ENCODE peak calls at places on chromosomes 1 and 21, in six cellular contexts. Q is mesothelial cell of epicardium, V is brain microvascular endothelial cell, E is kidney, H is AG09319, Z is cardiac muscle cell. K is an unnamed sample.

GRCh38 chr1:149846600-149847466 is 52.5 kb upstream of the BOLA1 start:
- DNase-seq in Q (no peak), V (no peak), E (no peak), H (no peak), Z (no peak), K (no peak)

GRCh38 chr1:114468710-114469468 is 42.1 kb downstream of the TRIM33 start:
- DNase-seq in Q (no peak), V (no peak), E (no peak), H (no peak), Z (peak), K (no peak)

GRCh38 chr1:244324176-244324883 is 127.4 kb downstream of the ADSS2 start:
- DNase-seq in Q (no peak), V (no peak), E (no peak), H (no peak), Z (no peak), K (no peak)

GRCh38 chr1:214005716-214006115 is 17.9 kb downstream of the PROX1 start:
- DNase-seq in Q (no peak), V (no peak), E (no peak), H (no peak), Z (no peak), K (no peak)

GRCh38 chr1:204863024-204863423 is 7.6 kb upstream of the NFASC start:
- DNase-seq in Q (no peak), V (no peak), E (no peak), H (no peak), Z (no peak), K (no peak)

GRCh38 chr1:42680921-42681683 is 1.1 kb upstream of the YBX1 start:
- DNase-seq in Q (no peak), V (no peak), E (no peak), H (no peak), Z (peak), K (no peak)

GRCh38 chr1:18480315-18481189 is at the start of gene KLHDC7A:
- DNase-seq in Q (no peak), V (no peak), E (peak), H (no peak), Z (no peak), K (no peak)

GRCh38 chr21:27464643-27465042 is 497.8 kb upstream of the ADAMTS5 start:
- DNase-seq in Q (no peak), V (no peak), E (no peak), H (no peak), Z (no peak), K (no peak)

GRCh38 chr1:119880063-119880462 is 16.3 kb downstream of the ADAM30 start:
- DNase-seq in Q (no peak), V (no peak), E (no peak), H (no peak), Z (no peak), K (no peak)

GRCh38 chr1:172321429-172321828 is 99.1 kb upstream of the C1orf105 start:
- DNase-seq in Q (no peak), V (peak), E (no peak), H (no peak), Z (peak), K (no peak)

GRCh38 chr1:26288311-26288941 is 8.5 kb downstream of the SH3BGRL3 start:
- DNase-seq in Q (no peak), V (no peak), E (peak), H (no peak), Z (no peak), K (peak)

GRCh38 chr1:234368320-234369032 is 4.8 kb upstream of the COA6 start:
- DNase-seq in Q (no peak), V (no peak), E (no peak), H (no peak), Z (no peak), K (no peak)

GRCh38 chr1:46456411-46456963 is 33.1 kb upstream of the DMBX1 start:
- DNase-seq in Q (no peak), V (no peak), E (no peak), H (no peak), Z (peak), K (no peak)

GRCh38 chr1:207304710-207305151 is 16.7 kb upstream of the CD55 start:
- DNase-seq in Q (no peak), V (peak), E (no peak), H (no peak), Z (no peak), K (no peak)

GRCh38 chr1:3429320-3429719 is 25.1 kb upstream of the ARHGEF16 start:
- DNase-seq in Q (no peak), V (no peak), E (peak), H (no peak), Z (no peak), K (no peak)

GRCh38 chr1:88998716-88999115 is 6.3 kb upstream of the KYAT3 start:
- DNase-seq in Q (no peak), V (peak), E (no peak), H (no peak), Z (peak), K (no peak)

GRCh38 chr1:102758418-102758817 is 349.9 kb downstream of the COL11A1 start:
- DNase-seq in Q (no peak), V (no peak), E (no peak), H (no peak), Z (no peak), K (no peak)

GRCh38 chr21:44425307-44425894 is 29.9 kb upstream of the LRRC3 start:
- DNase-seq in Q (no peak), V (no peak), E (peak), H (no peak), Z (no peak), K (no peak)

GRCh38 chr1:77511440-77511840 is 171.0 kb downstream of the ZZZ3 start:
- DNase-seq in Q (no peak), V (peak), E (no peak), H (peak), Z (peak), K (no peak)

GRCh38 chr1:156801409-156802121 is 15.1 kb downstream of the SH2D2A start:
- DNase-seq in Q (no peak), V (peak), E (no peak), H (peak), Z (peak), K (no peak)

GRCh38 chr1:27116697-27117096 is 38.2 kb downstream of the SLC9A1 start:
- DNase-seq in Q (no peak), V (no peak), E (no peak), H (no peak), Z (peak), K (no peak)

GRCh38 chr1:166032901-166033371 is 133.9 kb downstream of the FAM78B start:
- DNase-seq in Q (no peak), V (no peak), E (no peak), H (no peak), Z (no peak), K (no peak)

GRCh38 chr21:45739218-45740087 is 95.9 kb downstream of the PCBP3 start:
- DNase-seq in Q (no peak), V (no peak), E (no peak), H (no peak), Z (no peak), K (no peak)

GRCh38 chr21:37181059-37181458 is 86.1 kb downstream of the VPS26C start:
- DNase-seq in Q (no peak), V (no peak), E (no peak), H (no peak), Z (no peak), K (no peak)

GRCh38 chr1:45501502-45501859 is 1.4 kb downstream of the MMACHC start:
- DNase-seq in Q (no peak), V (no peak), E (no peak), H (no peak), Z (no peak), K (no peak)

GRCh38 chr21:31145271-31145801 is 107.1 kb upstream of the KRTAP19-8 start:
- DNase-seq in Q (no peak), V (no peak), E (no peak), H (no peak), Z (no peak), K (no peak)

GRCh38 chr1:199297901-199298300 is 659.1 kb downstream of the PTPRC start:
- DNase-seq in Q (no peak), V (no peak), E (no peak), H (no peak), Z (no peak), K (no peak)

GRCh38 chr21:36813071-36813470 is 114.2 kb downstream of the SIM2 start:
- DNase-seq in Q (no peak), V (no peak), E (no peak), H (peak), Z (peak), K (no peak)

GRCh38 chr1:3068400-3069361 is at the start of gene PRDM16:
- DNase-seq in Q (peak), V (peak), E (peak), H (peak), Z (peak), K (no peak)

GRCh38 chr1:90724926-90725325 is 7.8 kb upstream of the BARHL2 start:
- DNase-seq in Q (no peak), V (no peak), E (no peak), H (no peak), Z (no peak), K (no peak)

GRCh38 chr1:90724361-90724760 is 7.3 kb upstream of the BARHL2 start:
- DNase-seq in Q (no peak), V (no peak), E (no peak), H (no peak), Z (no peak), K (no peak)

GRCh38 chr1:90722874-90723273 is 5.8 kb upstream of the BARHL2 start:
- DNase-seq in Q (no peak), V (no peak), E (no peak), H (no peak), Z (no peak), K (no peak)

GRCh38 chr1:90725341-90725960 is 8.3 kb upstream of the BARHL2 start:
- DNase-seq in Q (no peak), V (no peak), E (no peak), H (no peak), Z (no peak), K (no peak)

GRCh38 chr1:90723561-90724108 is 6.5 kb upstream of the BARHL2 start:
- DNase-seq in Q (no peak), V (no peak), E (no peak), H (no peak), Z (no peak), K (no peak)
- TF ChIP-seq CTCF in Q (peak), V (peak), E (no peak), H (peak), Z (peak), K (no peak)

DNA sequence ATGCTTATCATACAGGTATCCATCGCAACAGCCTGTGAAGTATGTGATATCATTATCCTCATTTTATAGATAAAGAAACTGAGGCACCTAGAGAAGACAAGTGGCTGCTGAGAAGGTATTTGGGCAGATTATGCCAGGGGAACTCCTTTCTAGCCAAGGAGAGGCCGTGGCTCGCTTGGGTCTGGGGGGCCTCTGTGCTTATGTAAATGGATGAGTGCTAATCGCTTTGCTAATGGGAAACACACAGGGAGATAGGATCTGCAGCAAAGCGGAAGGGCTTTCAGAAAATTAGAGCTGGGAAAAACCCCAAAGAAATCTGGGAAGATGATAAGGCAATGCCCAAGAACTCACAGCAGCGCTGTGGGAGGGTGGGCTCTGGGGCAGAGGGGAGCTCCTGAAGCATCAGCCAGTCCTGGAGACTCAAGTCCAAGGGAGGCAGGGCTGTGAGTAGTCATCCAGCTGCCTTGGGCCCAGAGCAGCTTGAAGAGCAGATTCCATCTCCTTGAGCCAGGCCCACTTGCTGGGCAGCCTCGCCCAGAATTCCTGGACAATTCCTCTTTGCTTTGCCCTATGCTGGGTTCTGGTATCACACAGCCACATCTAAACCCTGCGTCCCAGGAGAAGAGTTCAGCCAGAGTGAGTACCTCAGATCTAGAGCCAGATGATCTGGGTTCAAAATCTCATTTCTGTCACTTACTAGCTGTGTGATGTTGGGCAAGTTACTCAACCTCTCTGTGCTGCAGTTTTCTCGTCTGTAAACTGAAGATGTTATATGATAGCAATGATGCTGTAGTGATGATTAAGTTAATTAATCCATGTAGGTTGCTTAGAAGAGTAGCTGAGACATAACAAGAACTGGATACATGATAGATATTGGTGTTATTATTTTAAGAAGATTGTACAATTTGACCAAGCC is 36.7 kb downstream of the FOXD2 start:
- DNase-seq in Q (no peak), V (no peak), E (no peak), H (no peak), Z (no peak), K (no peak)
- TF ChIP-seq CTCF in Q (no peak), V (no peak), E (no peak), H (no peak), Z (no peak), K (no peak)

GRCh38 chr1:60088620-60089155 is 15.1 kb upstream of the C1orf87 start:
- DNase-seq in Q (no peak), V (no peak), E (no peak), H (no peak), Z (no peak), K (no peak)
- TF ChIP-seq CTCF in Q (peak), V (peak), E (peak), H (peak), Z (peak), K (no peak)

GRCh38 chr1:31836638-31837037 is 20.8 kb upstream of the SPOCD1 start:
- DNase-seq in Q (no peak), V (no peak), E (no peak), H (no peak), Z (no peak), K (no peak)

GRCh38 chr1:31831397-31832378 is 15.9 kb upstream of the SPOCD1 start:
- DNase-seq in Q (no peak), V (peak), E (no peak), H (no peak), Z (no peak), K (no peak)

GRCh38 chr1:31835415-31835814 is 19.6 kb upstream of the SPOCD1 start:
- DNase-seq in Q (no peak), V (no peak), E (no peak), H (no peak), Z (no peak), K (no peak)

GRCh38 chr1:31837441-31838158 is 21.8 kb upstream of the SPOCD1 start:
- DNase-seq in Q (no peak), V (no peak), E (no peak), H (no peak), Z (no peak), K (no peak)

DNA sequence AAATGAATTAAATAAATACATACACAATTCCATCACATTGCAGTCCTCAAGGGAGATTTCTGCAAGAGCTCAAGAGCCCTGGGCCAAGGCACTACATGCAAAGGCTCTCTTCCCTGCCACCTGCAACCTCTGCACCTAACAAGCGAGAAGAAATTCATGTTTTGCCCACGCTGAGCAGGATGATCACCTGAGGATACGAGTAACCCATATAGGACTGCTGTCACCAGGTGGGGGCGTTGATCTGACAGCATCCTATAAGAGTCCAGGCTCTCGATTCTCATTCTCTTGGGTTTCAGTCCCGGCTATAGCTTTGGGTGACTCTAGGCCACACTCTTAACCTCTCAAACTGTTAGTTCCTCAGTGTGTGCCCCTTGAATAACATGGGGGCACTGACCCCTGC is 18.7 kb upstream of the SPOCD1 start:
- DNase-seq in Q (no peak), V (no peak), E (no peak), H (no peak), Z (no peak), K (no peak)
- TF ChIP-seq CTCF in Q (no peak), V (no peak), E (no peak), H (no peak), Z (no peak), K (no peak)

GRCh38 chr1:23368562-23369334 is 888 bp downstream of the ZNF436 start:
- DNase-seq in Q (peak), V (peak), E (peak), H (peak), Z (peak), K (peak)
- TF ChIP-seq CTCF in Q (no peak), V (peak), E (peak), H (peak), Z (peak), K (no peak)

DNA sequence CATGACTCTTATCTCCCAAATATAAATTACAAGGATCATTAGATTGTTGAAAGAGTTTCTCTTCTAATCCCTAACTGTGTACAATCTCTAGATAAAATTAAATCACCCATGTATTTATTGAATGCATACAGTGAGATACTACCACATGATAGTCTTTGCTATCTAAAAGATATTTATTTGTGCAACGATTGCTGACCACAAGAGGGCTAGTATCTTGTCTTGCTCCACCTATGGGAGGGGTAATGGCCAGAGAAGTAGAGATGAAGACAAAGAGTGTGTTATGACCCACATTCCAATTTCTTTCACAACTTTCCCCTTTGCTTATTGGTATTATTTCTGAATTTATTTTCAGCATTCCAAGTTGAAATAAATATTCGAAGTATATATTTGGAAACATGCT is 13.7 kb downstream of the PYHIN1 start:
- DNase-seq in Q (no peak), V (no peak), E (no peak), H (no peak), Z (no peak), K (no peak)
- TF ChIP-seq CTCF in Q (no peak), V (no peak), E (no peak), H (no peak), Z (no peak), K (no peak)

GRCh38 chr1:169511339-169512028 is 25.7 kb upstream of the SLC19A2 start:
- DNase-seq in Q (no peak), V (peak), E (no peak), H (peak), Z (peak), K (no peak)

GRCh38 chr1:169507413-169507812 is 21.7 kb upstream of the SLC19A2 start:
- DNase-seq in Q (no peak), V (no peak), E (no peak), H (no peak), Z (no peak), K (no peak)

GRCh38 chr1:169510060-169510459 is 24.3 kb upstream of the SLC19A2 start:
- DNase-seq in Q (no peak), V (no peak), E (no peak), H (no peak), Z (no peak), K (no peak)

GRCh38 chr1:169508432-169509338 is 22.9 kb upstream of the SLC19A2 start:
- DNase-seq in Q (no peak), V (no peak), E (no peak), H (no peak), Z (no peak), K (no peak)

DNA sequence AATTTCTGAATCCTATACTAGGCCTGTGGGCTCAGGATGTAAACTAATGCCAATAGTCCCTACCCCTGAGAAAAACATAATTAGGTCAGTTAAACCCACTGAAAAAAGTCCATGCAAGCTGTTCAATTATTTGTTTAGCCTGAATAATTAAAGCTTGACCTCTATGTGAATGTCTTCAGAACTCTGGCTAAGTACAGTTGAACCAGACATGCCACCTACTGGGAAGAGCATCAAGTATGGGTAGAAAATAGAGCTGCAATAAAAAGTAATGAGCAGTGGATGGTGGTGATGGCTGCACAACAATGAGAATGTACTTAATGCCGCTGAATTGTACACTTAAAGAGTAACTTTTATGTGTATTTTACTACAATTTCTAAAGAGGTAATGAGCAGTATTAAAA is 23.6 kb upstream of the SLC19A2 start:
- DNase-seq in Q (no peak), V (no peak), E (no peak), H (no peak), Z (no peak), K (no peak)
- TF ChIP-seq CTCF in Q (no peak), V (no peak), E (peak), H (no peak), Z (no peak), K (no peak)

GRCh38 chr1:203629509-203630082 is 3.0 kb downstream of the ATP2B4 start:
- DNase-seq in Q (peak), V (no peak), E (peak), H (no peak), Z (peak), K (peak)

GRCh38 chr1:203626910-203627246 is 246 bp downstream of the ATP2B4 start:
- DNase-seq in Q (no peak), V (no peak), E (no peak), H (no peak), Z (no peak), K (peak)

GRCh38 chr1:203627819-203628184 is 1.2 kb downstream of the ATP2B4 start:
- DNase-seq in Q (no peak), V (no peak), E (peak), H (no peak), Z (peak), K (peak)

GRCh38 chr1:203628997-203629508 is 2.4 kb downstream of the ATP2B4 start:
- DNase-seq in Q (no peak), V (no peak), E (peak), H (no peak), Z (no peak), K (peak)

GRCh38 chr1:203628185-203628996 is 1.8 kb downstream of the ATP2B4 start:
- DNase-seq in Q (no peak), V (peak), E (peak), H (peak), Z (peak), K (peak)
- TF ChIP-seq CTCF in Q (no peak), V (peak), E (no peak), H (peak), Z (peak), K (no peak)

GRCh38 chr1:162218546-162218945 is 149.1 kb downstream of the NOS1AP start:
- DNase-seq in Q (no peak), V (no peak), E (no peak), H (no peak), Z (no peak), K (no peak)
- TF ChIP-seq CTCF in Q (no peak), V (no peak), E (no peak), H (no peak), Z (no peak), K (no peak)

GRCh38 chr1:155185783-155186265 is 12.2 kb downstream of the TRIM46 start:
- DNase-seq in Q (no peak), V (no peak), E (peak), H (no peak), Z (no peak), K (no peak)

GRCh38 chr1:155184351-155184811 is 10.7 kb downstream of the TRIM46 start:
- DNase-seq in Q (no peak), V (no peak), E (peak), H (no peak), Z (no peak), K (no peak)

GRCh38 chr1:155186266-155186954 is 12.8 kb downstream of the TRIM46 start:
- DNase-seq in Q (no peak), V (no peak), E (peak), H (no peak), Z (no peak), K (no peak)

GRCh38 chr1:155183775-155184221 is 10.1 kb downstream of the TRIM46 start:
- DNase-seq in Q (no peak), V (no peak), E (peak), H (no peak), Z (no peak), K (no peak)

GRCh38 chr1:155184835-155185782 is 11.5 kb downstream of the TRIM46 start:
- DNase-seq in Q (no peak), V (no peak), E (peak), H (no peak), Z (no peak), K (peak)
- TF ChIP-seq CTCF in Q (no peak), V (no peak), E (no peak), H (no peak), Z (no peak), K (no peak)